ENCODE peak calls at places on chromosomes 2 and 18, in four cellular contexts. W, U, K and L are unnamed samples.

GRCh38 chr2:80874374-80874773 is 569.8 kb upstream of the LRRTM1 start:
- DNase-seq in U (no peak), K (no peak), W (no peak), L (no peak)

GRCh38 chr2:177392373-177393246 is at the start of gene AGPS:
- DNase-seq in K (peak), U (peak), W (peak), L (peak)

GRCh38 chr2:239065962-239066361 is 218.1 kb downstream of the TWIST2 start:
- DNase-seq in U (no peak), K (no peak), W (no peak), L (no peak)

GRCh38 chr2:147030966-147031760 is 813.7 kb upstream of the ACVR2A start:
- DNase-seq in W (no peak), U (no peak), K (no peak), L (no peak)

GRCh38 chr18:12376034-12376717 is 851 bp downstream of the AFG3L2 start:
- DNase-seq in U (peak), K (no peak), W (no peak), L (peak)

GRCh38 chr2:179898873-179899272 is 37.5 kb upstream of the ZNF385B start:
- DNase-seq in W (peak), U (peak), K (no peak), L (no peak)

GRCh38 chr2:231181848-231182247 is 16.6 kb upstream of the ARMC9 start:
- DNase-seq in K (peak), W (peak), U (peak), L (no peak)

GRCh38 chr18:49094136-49094535 is 143.4 kb upstream of the SMAD7 start:
- DNase-seq in K (no peak), U (no peak), W (no peak), L (no peak)

GRCh38 chr2:218839430-218839829 is 7.8 kb upstream of the PRKAG3 start:
- DNase-seq in U (no peak), W (no peak), K (no peak), L (no peak)

GRCh38 chr2:112623913-112624777 is 21.6 kb upstream of the SLC20A1 start:
- DNase-seq in U (peak), K (no peak), W (peak), L (no peak)

GRCh38 chr2:24972315-24972958 is 682 bp upstream of the DNAJC27 start:
- DNase-seq in K (peak), U (peak), W (peak), L (peak)

GRCh38 chr2:96878796-96879544 is 9.1 kb upstream of the SEMA4C start:
- DNase-seq in U (no peak), W (no peak), K (no peak), L (no peak)

GRCh38 chr2:122098301-122098700 is 342.9 kb downstream of the TSN start:
- DNase-seq in U (no peak), K (no peak), W (no peak), L (no peak)

GRCh38 chr2:100109986-100110980 is 32.1 kb downstream of the AFF3 start:
- DNase-seq in U (no peak), W (no peak), K (no peak), L (no peak)

GRCh38 chr2:41990688-41991087 is 57.1 kb upstream of the PKDCC start:
- DNase-seq in W (no peak), U (peak), K (no peak), L (no peak)

GRCh38 chr2:191304939-191305875 is 60.0 kb downstream of the MYO1B start:
- DNase-seq in W (no peak), K (no peak), U (no peak), L (peak)

GRCh38 chr18:35267809-35268208 is 22.2 kb downstream of the ZSCAN30 start:
- DNase-seq in K (no peak), U (no peak), W (no peak), L (peak)

GRCh38 chr2:118223487-118224136 is 135.3 kb downstream of the INSIG2 start:
- DNase-seq in W (no peak), U (no peak), K (no peak), L (no peak)

GRCh38 chr2:236940497-236940896 is 145.2 kb upstream of the COPS8 start:
- DNase-seq in K (no peak), U (no peak), W (no peak), L (no peak)

GRCh38 chr2:238645095-238645494 is 202.8 kb upstream of the TWIST2 start:
- DNase-seq in K (no peak), U (no peak), W (no peak), L (no peak)

GRCh38 chr2:64251497-64252277 is 107.5 kb upstream of the PELI1 start:
- DNase-seq in U (no peak), K (no peak), W (no peak), L (no peak)

GRCh38 chr18:71374294-71374693 is 1085.4 kb downstream of the SOCS6 start:
- DNase-seq in U (no peak), W (no peak), K (no peak), L (no peak)

GRCh38 chr18:9696701-9697100 is 11.4 kb upstream of the RAB31 start:
- DNase-seq in W (no peak), U (no peak), K (no peak), L (no peak)

GRCh38 chr2:111662039-111662740 is 221.8 kb downstream of the ANAPC1 start:
- DNase-seq in U (no peak), K (no peak), W (no peak), L (no peak)

GRCh38 chr2:96122391-96122790 is 6.0 kb upstream of the ADRA2B start:
- DNase-seq in K (no peak), W (no peak), U (no peak), L (no peak)

GRCh38 chr2:127526940-127527804 is 883 bp upstream of the IWS1 start:
- DNase-seq in W (peak), U (no peak), K (no peak), L (no peak)

GRCh38 chr2:109342451-109342850 is 213.4 kb downstream of the SH3RF3 start:
- DNase-seq in U (no peak), W (no peak), K (no peak), L (no peak)

GRCh38 chr18:76860411-76860810 is 38.1 kb downstream of the ZNF236 start:
- DNase-seq in U (no peak), K (no peak), W (no peak), L (no peak)

GRCh38 chr2:70995227-70995729 is 605 bp upstream of the TEX261 start:
- DNase-seq in W (peak), K (no peak), U (peak), L (no peak)

GRCh38 chr2:36485521-36485920 is 112.4 kb downstream of the FEZ2 start:
- DNase-seq in W (no peak), U (peak), K (no peak), L (no peak)

GRCh38 chr2:211351998-211352397 is 795.6 kb downstream of the CPS1 start:
- DNase-seq in K (no peak), W (no peak), U (no peak), L (no peak)

GRCh38 chr18:28147674-28148171 is 29.2 kb downstream of the CDH2 start:
- DNase-seq in K (no peak), W (no peak), U (peak), L (no peak)

GRCh38 chr2:25756444-25757022 is 83.2 kb upstream of the DTNB start:
- DNase-seq in K (no peak), U (no peak), W (no peak), L (no peak)

GRCh38 chr18:2302628-2303516 is 268.4 kb downstream of the METTL4 start:
- DNase-seq in W (peak), U (peak), K (no peak), L (no peak)

GRCh38 chr18:32277492-32277988 is 87.7 kb downstream of the MEP1B start:
- DNase-seq in K (no peak), W (no peak), U (no peak), L (no peak)

GRCh38 chr18:8081267-8081666 is 514.2 kb downstream of the PTPRM start:
- DNase-seq in W (no peak), U (no peak), K (no peak), L (no peak)

GRCh38 chr2:188668017-188668663 is 306.0 kb upstream of the COL3A1 start:
- DNase-seq in W (no peak), K (no peak), U (peak), L (no peak)
- TF ChIP-seq EP300 in W (no peak), K (no peak), U (no peak), L (no peak)

GRCh38 chr18:25231327-25231691 is 120.7 kb downstream of the ZNF521 start:
- DNase-seq in K (no peak), W (no peak), U (no peak), L (peak)
- H3K4me3 ChIP-seq in K (no peak), W (no peak), U (no peak), L (peak)

GRCh38 chr2:10447300-10448207 is 573 bp downstream of the ODC1 start:
- DNase-seq in W (peak), U (peak), K (peak), L (peak)
- TF ChIP-seq CTCF in W (no peak), U (no peak), K (no peak), L (peak)

DNA sequence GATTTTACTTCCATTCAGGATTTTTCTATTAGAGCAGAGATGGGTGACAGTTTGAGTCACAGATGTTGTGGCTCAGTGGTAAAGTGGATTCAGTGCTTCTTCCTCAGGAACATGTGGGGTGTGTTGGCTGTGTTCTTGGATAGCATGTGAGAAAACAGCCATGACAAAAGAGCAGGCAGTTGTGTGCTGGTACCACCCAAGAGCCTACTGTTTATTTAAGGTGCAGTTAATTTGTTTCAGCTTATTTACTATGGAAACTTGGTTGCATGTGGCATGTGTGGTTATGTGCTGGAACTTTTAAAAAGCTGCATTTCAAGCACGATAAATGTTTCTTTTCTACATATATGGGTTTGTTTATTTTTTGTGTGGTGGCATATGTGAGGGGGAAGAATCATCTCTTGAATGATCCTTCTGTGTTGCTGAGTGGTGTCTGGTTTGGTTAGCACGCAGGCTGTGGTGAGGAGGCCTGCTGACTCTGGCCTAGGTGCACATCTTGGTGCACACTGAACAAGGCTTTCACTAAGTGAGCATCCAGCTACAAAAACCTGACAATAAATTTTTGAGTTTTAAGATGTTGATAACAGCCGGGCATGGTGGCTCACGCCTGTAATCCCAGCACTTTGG is 67.3 kb downstream of the SPTBN1 start:
- DNase-seq in W (no peak), K (no peak), U (no peak), L (no peak)
- TF ChIP-seq EP300 in W (no peak), K (peak), U (no peak), L (no peak)

GRCh38 chr2:108271691-108272253 is 16.9 kb upstream of the SULT1C2 start:
- DNase-seq in W (peak), K (no peak), U (peak), L (no peak)
- H3K4me3 ChIP-seq in W (peak), K (no peak), U (peak), L (no peak)

GRCh38 chr18:23313379-23313778 is 139.7 kb upstream of the RIOK3 start:
- DNase-seq in U (no peak), K (no peak), W (no peak), L (no peak)
- TF ChIP-seq CTCF in U (no peak), K (no peak), W (no peak), L (no peak)

DNA sequence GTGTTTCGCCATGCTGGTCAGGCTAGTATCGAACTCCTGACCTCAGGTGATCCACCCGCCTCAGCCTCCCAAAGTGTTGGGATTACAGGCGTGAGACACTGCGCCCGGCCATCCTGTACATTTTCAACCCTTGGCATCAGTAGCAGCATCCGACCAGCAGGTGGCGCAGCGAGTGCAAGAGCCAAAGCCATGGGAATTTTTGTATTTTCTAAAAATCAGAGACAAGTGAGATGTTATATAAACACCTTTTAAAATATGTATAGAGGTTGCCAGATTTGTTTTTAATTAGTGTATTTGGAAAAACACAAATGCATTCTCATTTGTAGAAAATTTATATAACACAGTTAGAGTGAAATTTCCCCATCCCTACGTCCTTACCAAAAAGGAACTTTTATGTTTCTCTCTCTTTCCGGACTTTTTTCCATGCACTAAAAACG is 36.8 kb downstream of the MOGAT1 start:
- DNase-seq in K (no peak), W (peak), U (peak), L (peak)
- TF ChIP-seq EP300 in K (no peak), W (no peak), U (no peak), L (no peak)

GRCh38 chr2:33706410-33706809 is 107.3 kb upstream of the FAM98A start:
- DNase-seq in K (peak), W (no peak), U (no peak), L (no peak)

GRCh38 chr2:33712674-33713073 is 113.6 kb upstream of the FAM98A start:
- DNase-seq in K (no peak), U (no peak), W (no peak), L (no peak)

GRCh38 chr2:33704352-33704751 is 105.3 kb upstream of the FAM98A start:
- DNase-seq in U (no peak), W (no peak), K (no peak), L (no peak)

GRCh38 chr2:33709986-33710385 is 110.9 kb upstream of the FAM98A start:
- DNase-seq in U (no peak), W (no peak), K (no peak), L (no peak)

GRCh38 chr2:33707312-33707711 is 108.2 kb upstream of the FAM98A start:
- DNase-seq in K (no peak), W (no peak), U (no peak), L (no peak)
- H3K4me3 ChIP-seq in K (no peak), W (no peak), U (no peak), L (no peak)

GRCh38 chr2:144460981-144461766 is 58.7 kb downstream of the ZEB2 start:
- DNase-seq in U (no peak), W (peak), K (no peak), L (no peak)
- TF ChIP-seq CTCF in U (no peak), W (no peak), K (no peak), L (no peak)